ENCODE peak calls at places on chromosomes 1 and 21, in seven cellular contexts. H is A549, Z is ovary, N is body of pancreas, L is tibial nerve, B is RWPE1, A is upper lobe of right lung. Y is an unnamed sample.

GRCh38 chr1:66450847-66451246 is 83.1 kb upstream of the SGIP1 start:
- DNase-seq in H (no peak), Z (no peak), N (no peak), L (no peak), B (no peak), A (no peak), Y (no peak)

GRCh38 chr21:43207868-43208267 is 39.1 kb downstream of the CRYAA start:
- DNase-seq in H (no peak), Z (no peak), N (no peak), L (peak), B (no peak), A (peak), Y (no peak)

GRCh38 chr1:109788695-109789521 is 25.2 kb upstream of the EPS8L3 start:
- DNase-seq in H (peak), Z (peak), N (no peak), L (no peak), B (no peak), A (peak), Y (peak)

GRCh38 chr1:64320470-64320869 is 117.0 kb downstream of the UBE2U start:
- DNase-seq in H (peak), Z (no peak), N (no peak), L (no peak), B (no peak), A (no peak), Y (no peak)

GRCh38 chr1:26822737-26823395 is 3.6 kb upstream of the ZDHHC18 start:
- DNase-seq in H (no peak), Z (no peak), N (no peak), L (no peak), B (no peak), A (peak), Y (no peak)

GRCh38 chr1:159647616-159648015 is 60.0 kb downstream of the APCS start:
- DNase-seq in H (no peak), Z (no peak), N (no peak), L (no peak), B (no peak), A (no peak), Y (no peak)

GRCh38 chr1:74392848-74393247 is 119.6 kb downstream of the LRRC53 start:
- DNase-seq in H (no peak), Z (no peak), N (no peak), L (no peak), B (no peak), A (no peak), Y (no peak)

GRCh38 chr1:206469411-206469932 is 804 bp upstream of the IKBKE start:
- DNase-seq in H (no peak), Z (no peak), N (no peak), L (no peak), B (peak), A (no peak), Y (no peak)

GRCh38 chr1:1067284-1068076 is 6.6 kb downstream of the RNF223 start:
- DNase-seq in H (no peak), Z (no peak), N (peak), L (no peak), B (no peak), A (peak), Y (no peak)

GRCh38 chr1:9822897-9823692 is 670 bp downstream of the CLSTN1 start:
- DNase-seq in H (peak), Z (peak), N (peak), L (no peak), B (peak), A (peak), Y (peak)

GRCh38 chr21:30255679-30256078 is 27.1 kb downstream of the KRTAP24-1 start:
- DNase-seq in H (no peak), Z (no peak), N (no peak), L (no peak), B (no peak), A (no peak), Y (no peak)

GRCh38 chr1:185245466-185245865 is 71.6 kb downstream of the IVNS1ABP start:
- DNase-seq in H (no peak), Z (no peak), N (no peak), L (no peak), B (no peak), A (no peak), Y (no peak)

GRCh38 chr1:147539122-147539575 is 2.2 kb upstream of the BCL9 start:
- DNase-seq in H (peak), Z (peak), N (no peak), L (no peak), B (peak), A (no peak), Y (no peak)

GRCh38 chr1:181347495-181348390 is 135.6 kb upstream of the CACNA1E start:
- DNase-seq in H (no peak), Z (no peak), N (no peak), L (no peak), B (no peak), A (no peak), Y (no peak)

GRCh38 chr1:225230483-225230882 is 197.4 kb downstream of the LBR start:
- DNase-seq in H (no peak), Z (no peak), N (no peak), L (no peak), B (no peak), A (no peak), Y (no peak)

GRCh38 chr1:184748767-184749166 is 5.9 kb downstream of the EDEM3 start:
- DNase-seq in H (no peak), Z (no peak), N (no peak), L (no peak), B (no peak), A (no peak), Y (no peak)

GRCh38 chr1:171142081-171142450 is 43.0 kb upstream of the FMO2 start:
- DNase-seq in H (no peak), Z (peak), N (peak), L (peak), B (no peak), A (no peak), Y (peak)

GRCh38 chr1:24216254-24216653 is 29.2 kb upstream of the IFNLR1 start:
- DNase-seq in H (peak), Z (no peak), N (peak), L (no peak), B (no peak), A (peak), Y (no peak)

GRCh38 chr1:145918992-145919939 is 749 bp upstream of the PEX11B start:
- DNase-seq in H (peak), Z (peak), N (peak), L (no peak), B (peak), A (peak), Y (peak)

GRCh38 chr1:100989306-100990077 is 36.1 kb downstream of the DPH5 start:
- DNase-seq in H (no peak), Z (no peak), N (no peak), L (no peak), B (peak), A (no peak), Y (no peak)

GRCh38 chr1:84634536-84635205 is 55.6 kb downstream of the SSX2IP start:
- DNase-seq in H (peak), Z (no peak), N (no peak), L (no peak), B (peak), A (no peak), Y (no peak)

GRCh38 chr1:160251687-160252526 is 10.4 kb downstream of the DCAF8 start:
- DNase-seq in H (peak), Z (peak), N (peak), L (peak), B (peak), A (no peak), Y (peak)

GRCh38 chr1:39230261-39231190 is 26.0 kb downstream of the MACF1 start:
- DNase-seq in H (no peak), Z (no peak), N (no peak), L (no peak), B (no peak), A (no peak), Y (no peak)

GRCh38 chr1:184838374-184838995 is 83.8 kb upstream of the EDEM3 start:
- DNase-seq in H (peak), Z (peak), N (peak), L (peak), B (peak), A (no peak), Y (peak)

GRCh38 chr1:33612877-33613487 is 140.5 kb downstream of the ZSCAN20 start:
- DNase-seq in H (peak), Z (peak), N (peak), L (peak), B (peak), A (no peak), Y (no peak)

GRCh38 chr1:162697140-162697895 is 65.1 kb downstream of the DDR2 start:
- DNase-seq in H (no peak), Z (no peak), N (no peak), L (no peak), B (no peak), A (no peak), Y (no peak)

DNA sequence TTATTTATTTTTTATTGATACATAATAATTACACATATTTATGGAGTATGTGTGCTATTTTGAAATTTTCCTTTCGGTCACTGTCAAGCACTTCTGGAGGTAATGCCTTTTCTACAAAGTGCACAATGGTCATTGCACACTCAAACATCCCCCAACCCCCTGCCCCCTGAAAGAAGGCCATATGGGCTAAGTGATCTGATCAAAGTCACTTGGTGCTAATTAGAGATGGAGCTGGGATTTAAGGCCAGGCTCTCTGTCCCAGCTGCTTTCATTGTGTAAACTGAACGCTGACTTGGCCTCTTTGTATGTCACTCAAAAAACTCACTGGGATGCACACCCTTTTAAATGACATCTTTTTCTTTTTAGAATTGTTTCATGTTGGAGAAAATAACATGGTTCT is 149.1 kb downstream of the ST6GALNAC5 start:
- DNase-seq in H (no peak), Z (no peak), N (no peak), L (no peak), B (no peak), A (no peak), Y (no peak)
- TF ChIP-seq CTCF in H (no peak), Z (no peak), N (no peak), L (no peak), B (no peak), A (no peak), Y (no peak)

DNA sequence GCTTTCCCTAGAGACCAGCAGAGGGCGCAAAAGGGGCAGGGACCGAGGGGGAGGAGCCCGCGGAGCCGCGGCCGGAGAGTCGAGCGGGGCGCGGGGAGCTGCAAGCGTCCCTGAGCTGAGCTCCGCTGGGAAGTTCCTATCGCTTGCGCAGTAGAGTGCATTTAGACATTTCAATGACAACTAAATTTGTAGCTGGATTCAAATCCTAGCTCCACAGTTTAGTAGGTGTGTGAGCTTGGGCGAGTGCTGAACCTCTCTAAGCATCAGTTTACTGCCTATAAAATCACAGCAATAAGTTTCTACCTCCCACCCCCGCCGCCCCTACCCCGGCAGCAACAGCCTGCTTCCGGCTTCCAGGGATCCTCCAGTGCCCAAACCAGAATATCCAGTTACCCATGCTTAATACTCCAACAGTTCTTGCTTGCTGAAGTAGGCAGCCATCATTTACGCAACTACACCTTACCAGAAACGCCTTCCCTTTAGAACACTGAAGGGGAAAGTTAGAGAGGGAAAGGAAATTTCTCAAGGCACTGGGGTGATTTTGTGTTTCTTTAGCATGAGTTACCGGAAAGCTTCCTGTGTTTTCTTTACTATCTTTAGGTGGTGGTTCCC is 9.1 kb downstream of the TLR5 start:
- DNase-seq in H (peak), Z (peak), N (peak), L (peak), B (peak), A (peak), Y (peak)
- H3K27ac ChIP-seq in H (peak), Z (peak), N (peak), L (peak), B (peak), A (peak), Y (peak)

GRCh38 chr1:11320153-11320936 is 47.3 kb downstream of the UBIAD1 start:
- DNase-seq in H (peak), Z (no peak), N (peak), L (no peak), B (no peak), A (no peak), Y (no peak)
- TF ChIP-seq CTCF in H (peak), Z (no peak), N (no peak), L (peak), B (no peak), A (peak), Y (peak)

GRCh38 chr1:119772298-119772697 is 3.6 kb upstream of the HMGCS2 start:
- DNase-seq in H (no peak), Z (no peak), N (no peak), L (no peak), B (no peak), A (no peak), Y (no peak)

GRCh38 chr1:119771770-119772169 is 3.1 kb upstream of the HMGCS2 start:
- DNase-seq in H (no peak), Z (no peak), N (no peak), L (no peak), B (no peak), A (no peak), Y (no peak)

GRCh38 chr1:119778359-119778758 is 9.7 kb upstream of the HMGCS2 start:
- DNase-seq in H (no peak), Z (no peak), N (no peak), L (no peak), B (no peak), A (no peak), Y (no peak)

GRCh38 chr1:119773711-119774241 is 5.1 kb upstream of the HMGCS2 start:
- DNase-seq in H (no peak), Z (no peak), N (no peak), L (no peak), B (no peak), A (no peak), Y (no peak)

DNA sequence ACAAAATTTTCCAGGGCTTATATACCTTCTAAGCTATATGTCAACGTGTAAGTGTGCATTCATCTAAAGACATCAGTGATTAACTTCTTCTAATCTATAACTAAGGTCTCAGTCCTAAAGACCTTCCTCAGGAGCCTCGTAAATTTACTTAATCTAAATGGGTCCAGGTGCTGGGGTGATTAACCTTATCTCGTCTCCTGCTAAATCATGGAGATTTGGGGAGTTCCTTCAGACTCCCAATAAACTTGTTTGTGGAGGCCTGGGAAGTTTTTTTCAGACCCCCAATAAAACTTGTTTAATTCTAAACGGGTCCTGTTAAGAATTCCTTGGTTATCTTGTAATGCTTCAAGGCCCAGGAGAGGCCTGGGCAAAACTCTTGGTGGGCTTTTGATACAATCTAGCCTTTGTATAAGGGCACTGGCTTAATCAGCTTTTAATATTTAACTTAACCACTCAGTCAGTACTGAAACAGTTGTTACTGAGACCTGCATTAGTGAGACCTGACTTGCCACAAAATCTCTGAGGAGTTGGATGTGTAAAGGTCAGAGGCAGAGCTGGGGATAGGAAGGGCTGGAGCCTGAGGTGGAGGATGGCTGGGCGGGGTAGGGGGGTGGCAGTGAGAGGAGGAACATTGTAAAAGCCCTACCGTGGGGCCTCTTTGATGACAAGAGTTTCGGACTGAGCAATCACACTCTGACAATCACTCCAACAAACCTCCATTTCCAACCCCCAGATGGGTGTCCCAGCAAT is 6.2 kb upstream of the HMGCS2 start:
- DNase-seq in H (no peak), Z (no peak), N (no peak), L (no peak), B (no peak), A (no peak), Y (no peak)
- H3K27ac ChIP-seq in H (no peak), Z (no peak), N (peak), L (no peak), B (no peak), A (no peak), Y (no peak)

DNA sequence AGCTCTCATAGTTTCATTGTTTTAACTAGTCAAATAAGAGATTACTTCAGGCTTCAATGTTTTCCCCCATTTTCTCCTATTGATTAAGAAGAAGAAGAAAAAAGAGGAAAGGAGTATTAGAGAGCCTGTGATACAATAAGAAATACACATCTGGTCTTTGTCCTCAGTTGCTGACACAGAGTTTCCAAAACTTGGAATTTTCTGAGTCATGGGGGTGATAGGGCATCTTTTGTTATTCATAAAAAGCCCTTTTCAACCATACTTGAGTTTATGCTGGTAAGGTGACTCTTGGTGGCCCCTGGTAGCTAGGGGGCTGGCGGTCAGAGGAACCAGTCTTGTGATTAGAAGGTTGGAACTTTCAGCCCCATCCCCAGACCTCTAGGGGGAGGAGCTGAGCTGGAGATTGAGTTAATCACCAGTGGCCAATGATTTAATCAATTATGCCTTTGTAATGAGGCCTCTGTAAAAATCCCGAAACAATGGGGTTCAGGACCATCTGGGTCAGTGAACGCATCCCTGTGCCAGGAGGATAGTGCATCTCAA is 28.9 kb upstream of the KLF18 start:
- DNase-seq in H (no peak), Z (no peak), N (no peak), L (no peak), B (no peak), A (no peak), Y (no peak)
- TF ChIP-seq CTCF in H (no peak), Z (no peak), N (no peak), L (no peak), B (no peak), A (no peak), Y (no peak)

GRCh38 chr1:60904079-60904852 is 178.1 kb upstream of the NFIA start:
- DNase-seq in H (no peak), Z (no peak), N (no peak), L (no peak), B (no peak), A (no peak), Y (peak)
- H3K27ac ChIP-seq in H (no peak), Z (no peak), N (no peak), L (peak), B (no peak), A (no peak), Y (peak)

GRCh38 chr1:53469373-53469772 is 10.2 kb downstream of the DMRTB1 start:
- DNase-seq in H (no peak), Z (no peak), N (no peak), L (no peak), B (no peak), A (no peak), Y (no peak)

GRCh38 chr1:53468374-53468773 is 9.2 kb downstream of the DMRTB1 start:
- DNase-seq in H (no peak), Z (no peak), N (no peak), L (no peak), B (no peak), A (peak), Y (no peak)

GRCh38 chr1:53471000-53471399 is 11.8 kb downstream of the DMRTB1 start:
- DNase-seq in H (no peak), Z (no peak), N (no peak), L (no peak), B (no peak), A (no peak), Y (no peak)

GRCh38 chr1:53470584-53470983 is 11.4 kb downstream of the DMRTB1 start:
- DNase-seq in H (no peak), Z (no peak), N (no peak), L (no peak), B (no peak), A (no peak), Y (no peak)

GRCh38 chr1:53470155-53470554 is 11.0 kb downstream of the DMRTB1 start:
- DNase-seq in H (peak), Z (peak), N (peak), L (peak), B (peak), A (peak), Y (peak)
- TF ChIP-seq CTCF in H (peak), Z (peak), N (no peak), L (peak), B (peak), A (peak), Y (peak)

GRCh38 chr21:33394260-33394659 is 9.0 kb upstream of the IFNGR2 start:
- DNase-seq in H (no peak), Z (no peak), N (no peak), L (no peak), B (no peak), A (no peak), Y (no peak)
- H3K27ac ChIP-seq in H (no peak), Z (no peak), N (no peak), L (no peak), B (no peak), A (no peak), Y (no peak)

GRCh38 chr21:25313891-25314646 is 293.2 kb downstream of the MRPL39 start:
- DNase-seq in H (no peak), Z (no peak), N (no peak), L (no peak), B (peak), A (no peak), Y (no peak)
- TF ChIP-seq CTCF in H (no peak), Z (no peak), N (no peak), L (no peak), B (peak), A (peak), Y (no peak)

GRCh38 chr1:25642710-25643109 is 26.1 kb downstream of the MAN1C1 start:
- DNase-seq in H (no peak), Z (no peak), N (peak), L (no peak), B (no peak), A (no peak), Y (no peak)
- H3K27ac ChIP-seq in H (no peak), Z (no peak), N (no peak), L (peak), B (no peak), A (peak), Y (peak)